ENCODE peak calls at places on chromosomes 16 and 17, in seven cellular contexts. N is H1, E is HepG2, O is SK-N-SH, B is HCT116, A is K562, Y is GM12878. Z is an unnamed sample.
A peak's percentile ranks its signal among the peaks of the same experiment; 100 is the strongest.

GRCh38 chr16:19432429-19432828 is 14.7 kb downstream of the TMC5 start:
- DNase-seq in N (no peak), E (peak; percentile 71), O (no peak), B (peak; percentile 23), A (no peak), Y (no peak), Z (peak; percentile 93)

GRCh38 chr17:14197582-14197981 is 39.1 kb downstream of the CDRT15 start:
- DNase-seq in N (no peak), E (no peak), O (no peak), B (no peak), A (no peak), Y (no peak), Z (no peak)

GRCh38 chr17:4895121-4895520 is 4.2 kb upstream of the C17orf107 start:
- DNase-seq in N (no peak), E (no peak), O (no peak), B (no peak), A (no peak), Y (no peak), Z (no peak)

GRCh38 chr16:13099822-13100221 is 198.4 kb downstream of the SHISA9 start:
- DNase-seq in N (no peak), E (no peak), O (no peak), B (no peak), A (no peak), Y (no peak), Z (no peak)

GRCh38 chr16:75526032-75526790 is 9.7 kb downstream of the CHST5 start:
- DNase-seq in N (no peak), E (no peak), O (no peak), B (no peak), A (no peak), Y (no peak), Z (no peak)

GRCh38 chr17:61461967-61462733 is 9.9 kb downstream of the TBX4 start:
- DNase-seq in N (peak; percentile 71), E (peak; percentile 56), O (peak; percentile 78), B (no peak), A (peak; percentile 28), Y (no peak), Z (no peak)

GRCh38 chr16:59697236-59697635 is 963.1 kb upstream of the GOT2 start:
- DNase-seq in N (no peak), E (no peak), O (no peak), B (no peak), A (no peak), Y (no peak), Z (no peak)

GRCh38 chr16:1964046-1964505 is 550 bp downstream of the RPS2 start:
- DNase-seq in N (no peak), E (no peak), O (no peak), B (no peak), A (no peak), Y (no peak), Z (no peak)

GRCh38 chr17:14098246-14098645 is 28.9 kb downstream of the COX10 start:
- DNase-seq in N (no peak), E (no peak), O (no peak), B (no peak), A (no peak), Y (no peak), Z (peak; percentile 82)

GRCh38 chr16:7206469-7206868 is 126.2 kb upstream of the RBFOX1 start:
- DNase-seq in N (no peak), E (no peak), O (no peak), B (no peak), A (no peak), Y (no peak), Z (no peak)

GRCh38 chr17:66331038-66331816 is 28.8 kb downstream of the PRKCA start:
- DNase-seq in N (no peak), E (no peak), O (no peak), B (no peak), A (peak; percentile 23), Y (no peak), Z (no peak)

GRCh38 chr17:50198026-50198669 is 3.3 kb downstream of the COL1A1 start:
- DNase-seq in N (no peak), E (peak; percentile 72), O (peak; percentile 89), B (peak; percentile 52), A (peak; percentile 47), Y (no peak), Z (no peak)

GRCh38 chr17:50361561-50362480 is 11.2 kb downstream of the MRPL27 start:
- DNase-seq in N (peak; percentile 67), E (peak; percentile 75), O (peak; percentile 90), B (peak; percentile 60), A (peak; percentile 86), Y (no peak), Z (peak; percentile 70)

GRCh38 chr16:9378876-9379275 is 287.4 kb downstream of the HAPSTR1 start:
- DNase-seq in N (no peak), E (peak; percentile 62), O (no peak), B (no peak), A (no peak), Y (no peak), Z (no peak)

GRCh38 chr17:80385046-80385445 is 29.9 kb upstream of the ENDOV start:
- DNase-seq in N (no peak), E (no peak), O (no peak), B (no peak), A (no peak), Y (no peak), Z (no peak)

GRCh38 chr17:75920045-75920560 is 15.4 kb upstream of the MRPL38 start:
- DNase-seq in N (no peak), E (no peak), O (no peak), B (no peak), A (no peak), Y (no peak), Z (no peak)

GRCh38 chr17:48908853-48909394 is 717 bp downstream of the UBE2Z start:
- DNase-seq in N (peak; percentile 95), E (peak; percentile 89), O (peak; percentile 95), B (peak; percentile 83), A (peak; percentile 92), Y (peak; percentile 79), Z (peak; percentile 87)

GRCh38 chr17:1180958-1181768 is 1.4 kb upstream of the ABR start:
- DNase-seq in N (peak; percentile 69), E (no peak), O (no peak), B (no peak), A (no peak), Y (no peak), Z (no peak)

GRCh38 chr17:45384047-45384799 is 48.4 kb downstream of the ARHGAP27 start:
- DNase-seq in N (no peak), E (no peak), O (no peak), B (no peak), A (no peak), Y (no peak), Z (no peak)

GRCh38 chr16:57045694-57046381 is 46.5 kb upstream of the CPNE2 start:
- DNase-seq in N (peak; percentile 84), E (peak; percentile 71), O (peak; percentile 64), B (peak; percentile 21), A (peak; percentile 59), Y (peak; percentile 55), Z (peak; percentile 52)

GRCh38 chr17:6269474-6269873 is 165.4 kb downstream of the AIPL1 start:
- DNase-seq in N (peak; percentile 80), E (no peak), O (no peak), B (peak; percentile 6), A (peak; percentile 20), Y (no peak), Z (peak; percentile 53)

GRCh38 chr17:37824534-37825485 is 80.0 kb upstream of the HNF1B start:
- DNase-seq in N (no peak), E (peak; percentile 62), O (no peak), B (no peak), A (no peak), Y (no peak), Z (no peak)
- TF ChIP-seq JUND in N (peak; percentile 82), E (peak; percentile 64), O (peak; percentile 82), B (peak; percentile 35), A (peak; percentile 35), Y (no peak), Z (no peak)

DNA sequence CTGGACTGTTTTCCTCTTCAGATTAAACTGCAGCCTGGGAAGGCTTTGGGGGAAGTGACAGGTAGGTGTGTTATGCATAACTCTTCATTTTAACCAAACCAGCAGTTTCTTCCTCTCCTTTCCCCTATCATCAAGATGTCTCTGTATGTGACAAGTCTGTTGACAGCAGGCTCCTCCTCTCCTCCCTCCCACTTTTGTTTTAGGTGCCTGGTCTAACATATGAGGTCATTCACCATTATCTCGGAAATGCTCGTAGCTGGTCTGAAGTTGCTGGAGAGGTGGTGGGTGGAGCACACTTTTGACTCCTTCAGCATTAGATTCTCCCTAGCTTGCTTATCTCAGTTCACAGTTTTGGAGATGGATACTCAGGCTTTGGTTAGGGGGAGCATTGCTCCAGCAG is 571.0 kb upstream of the EEF2KMT start:
- DNase-seq in N (no peak), E (no peak), O (no peak), B (no peak), A (peak; percentile 15), Y (no peak), Z (no peak)
- TF ChIP-seq JUND in N (no peak), E (no peak), O (no peak), B (no peak), A (peak; percentile 56), Y (no peak), Z (no peak)

GRCh38 chr16:50525716-50526115 is 22.5 kb upstream of the NKD1 start:
- DNase-seq in N (peak; percentile 13), E (no peak), O (no peak), B (no peak), A (no peak), Y (no peak), Z (no peak)
- TF ChIP-seq JUND in N (no peak), E (no peak), O (no peak), B (no peak), A (no peak), Y (no peak), Z (no peak)

GRCh38 chr16:73060948-73061495 is 13.1 kb upstream of the ZFHX3 start:
- DNase-seq in N (no peak), E (no peak), O (no peak), B (no peak), A (no peak), Y (no peak), Z (no peak)

GRCh38 chr16:73064227-73064995 is 16.5 kb upstream of the ZFHX3 start:
- DNase-seq in N (peak; percentile 58), E (no peak), O (peak; percentile 32), B (no peak), A (no peak), Y (no peak), Z (no peak)

GRCh38 chr16:73063284-73063733 is 15.4 kb upstream of the ZFHX3 start:
- DNase-seq in N (no peak), E (no peak), O (no peak), B (no peak), A (no peak), Y (no peak), Z (no peak)

GRCh38 chr16:73063854-73064226 is 15.9 kb upstream of the ZFHX3 start:
- DNase-seq in N (no peak), E (no peak), O (no peak), B (no peak), A (no peak), Y (no peak), Z (no peak)

DNA sequence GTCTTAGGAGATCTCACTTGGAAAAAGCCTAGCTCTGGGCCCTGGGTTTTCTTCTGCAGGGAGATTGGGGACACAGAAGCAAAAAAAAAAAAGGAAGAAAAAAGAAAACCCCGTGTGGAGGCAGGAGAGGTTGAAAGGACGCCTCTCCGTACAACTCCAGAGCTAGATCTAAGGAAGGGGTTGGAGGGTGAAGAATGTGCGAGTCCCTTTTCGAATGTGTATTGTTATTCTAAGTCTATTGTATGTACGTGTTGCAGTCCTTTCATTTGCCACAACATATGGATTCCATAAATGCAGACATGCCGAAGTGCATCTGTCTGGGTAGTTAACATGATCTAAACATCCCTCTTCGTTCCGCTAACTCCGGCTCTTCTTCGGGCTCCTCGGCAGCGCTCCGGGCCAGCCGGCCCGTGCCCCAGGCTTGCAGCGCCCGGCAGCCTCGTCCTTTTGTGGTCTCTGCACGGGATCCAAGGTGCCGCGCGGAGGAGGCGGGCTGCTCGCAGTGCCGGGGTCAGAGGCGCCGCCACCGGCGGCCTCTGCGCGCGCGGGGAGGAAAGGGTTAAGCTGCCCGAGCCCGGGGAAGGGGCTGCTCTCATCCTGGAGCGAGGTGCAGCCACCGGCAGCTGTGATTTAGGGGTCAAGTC is 14.8 kb upstream of the ZFHX3 start:
- DNase-seq in N (peak; percentile 80), E (no peak), O (peak; percentile 79), B (no peak), A (no peak), Y (no peak), Z (no peak)
- TF ChIP-seq JUND in N (no peak), E (no peak), O (no peak), B (no peak), A (no peak), Y (no peak), Z (no peak)